ENCODE peak calls at places on chromosomes 2 and 18, in six cellular contexts. N is adrenal gland; W is CD8-positive, alpha-beta T cell; C is AG04450; J is K562; G is spleen. E is an unnamed sample.

GRCh38 chr2:143730155-143730949 is 601.1 kb downstream of the ARHGAP15 start:
- DNase-seq in N (no peak), W (no peak), C (no peak), J (no peak), G (no peak), E (no peak)

GRCh38 chr2:234412726-234413125 is 84.2 kb downstream of the ARL4C start:
- DNase-seq in N (no peak), W (no peak), C (no peak), J (no peak), G (no peak), E (no peak)

GRCh38 chr18:47215554-47216138 is 35.8 kb downstream of the SKOR2 start:
- DNase-seq in N (peak; percentile 54), W (no peak), C (peak; percentile 2), J (peak; percentile 11), G (no peak), E (peak; percentile 9)

GRCh38 chr2:104862061-104862941 is 8.4 kb downstream of the POU3F3 start:
- DNase-seq in N (no peak), W (no peak), C (no peak), J (no peak), G (no peak), E (no peak)

GRCh38 chr2:62672601-62673000 is 32.9 kb upstream of the EHBP1 start:
- DNase-seq in N (peak; percentile 54), W (no peak), C (peak; percentile 43), J (no peak), G (no peak), E (peak; percentile 42)

GRCh38 chr2:3132466-3132865 is 245.2 kb downstream of the EIPR1 start:
- DNase-seq in N (peak; percentile 43), W (no peak), C (no peak), J (no peak), G (no peak), E (no peak)

GRCh38 chr2:37914340-37914739 is 10.7 kb upstream of the RMDN2 start:
- DNase-seq in N (no peak), W (no peak), C (no peak), J (no peak), G (no peak), E (no peak)

GRCh38 chr2:192952254-192952653 is 757.5 kb upstream of the TMEFF2 start:
- DNase-seq in N (no peak), W (no peak), C (no peak), J (no peak), G (no peak), E (no peak)

GRCh38 chr2:220029013-220029412 is 401.6 kb downstream of the SLC4A3 start:
- DNase-seq in N (no peak), W (no peak), C (no peak), J (no peak), G (no peak), E (no peak)

GRCh38 chr2:202237787-202238233 is 587 bp downstream of the SUMO1 start:
- DNase-seq in N (peak; percentile 68), W (peak; percentile 35), C (no peak), J (no peak), G (no peak), E (no peak)

GRCh38 chr2:108593547-108594098 is 59.4 kb downstream of the LIMS1 start:
- DNase-seq in N (peak; percentile 46), W (no peak), C (no peak), J (no peak), G (no peak), E (peak; percentile 79)

GRCh38 chr18:22694954-22695353 is 238.2 kb upstream of the RBBP8 start:
- DNase-seq in N (peak; percentile 95), W (no peak), C (peak; percentile 81), J (no peak), G (no peak), E (no peak)

GRCh38 chr18:23301971-23302370 is 151.1 kb upstream of the RIOK3 start:
- DNase-seq in N (no peak), W (no peak), C (no peak), J (no peak), G (no peak), E (no peak)

GRCh38 chr2:68237404-68237803 is 14.9 kb downstream of the PPP3R1 start:
- DNase-seq in N (no peak), W (no peak), C (no peak), J (no peak), G (no peak), E (no peak)

GRCh38 chr2:61793389-61793836 is 60.4 kb downstream of the FAM161A start:
- DNase-seq in N (peak; percentile 86), W (peak; percentile 81), C (peak; percentile 7), J (peak; percentile 78), G (peak; percentile 86), E (peak; percentile 12)

GRCh38 chr2:136448435-136448834 is 316.9 kb upstream of the THSD7B start:
- DNase-seq in N (no peak), W (no peak), C (no peak), J (no peak), G (no peak), E (no peak)

GRCh38 chr18:77063256-77063655 is 69.3 kb downstream of the MBP start:
- DNase-seq in N (no peak), W (peak; percentile 84), C (no peak), J (no peak), G (peak; percentile 90), E (no peak)

GRCh38 chr2:60094450-60094929 is 459.0 kb downstream of the BCL11A start:
- DNase-seq in N (no peak), W (no peak), C (no peak), J (no peak), G (no peak), E (no peak)

GRCh38 chr2:29123584-29124349 is 8.6 kb downstream of the CLIP4 start:
- DNase-seq in N (no peak), W (no peak), C (no peak), J (no peak), G (no peak), E (no peak)

GRCh38 chr2:220194630-220195029 is 567.2 kb downstream of the SLC4A3 start:
- DNase-seq in N (no peak), W (no peak), C (no peak), J (no peak), G (no peak), E (no peak)

GRCh38 chr2:108436976-108437375 is 12.0 kb upstream of the GCC2 start:
- DNase-seq in N (no peak), W (no peak), C (no peak), J (no peak), G (no peak), E (no peak)

DNA sequence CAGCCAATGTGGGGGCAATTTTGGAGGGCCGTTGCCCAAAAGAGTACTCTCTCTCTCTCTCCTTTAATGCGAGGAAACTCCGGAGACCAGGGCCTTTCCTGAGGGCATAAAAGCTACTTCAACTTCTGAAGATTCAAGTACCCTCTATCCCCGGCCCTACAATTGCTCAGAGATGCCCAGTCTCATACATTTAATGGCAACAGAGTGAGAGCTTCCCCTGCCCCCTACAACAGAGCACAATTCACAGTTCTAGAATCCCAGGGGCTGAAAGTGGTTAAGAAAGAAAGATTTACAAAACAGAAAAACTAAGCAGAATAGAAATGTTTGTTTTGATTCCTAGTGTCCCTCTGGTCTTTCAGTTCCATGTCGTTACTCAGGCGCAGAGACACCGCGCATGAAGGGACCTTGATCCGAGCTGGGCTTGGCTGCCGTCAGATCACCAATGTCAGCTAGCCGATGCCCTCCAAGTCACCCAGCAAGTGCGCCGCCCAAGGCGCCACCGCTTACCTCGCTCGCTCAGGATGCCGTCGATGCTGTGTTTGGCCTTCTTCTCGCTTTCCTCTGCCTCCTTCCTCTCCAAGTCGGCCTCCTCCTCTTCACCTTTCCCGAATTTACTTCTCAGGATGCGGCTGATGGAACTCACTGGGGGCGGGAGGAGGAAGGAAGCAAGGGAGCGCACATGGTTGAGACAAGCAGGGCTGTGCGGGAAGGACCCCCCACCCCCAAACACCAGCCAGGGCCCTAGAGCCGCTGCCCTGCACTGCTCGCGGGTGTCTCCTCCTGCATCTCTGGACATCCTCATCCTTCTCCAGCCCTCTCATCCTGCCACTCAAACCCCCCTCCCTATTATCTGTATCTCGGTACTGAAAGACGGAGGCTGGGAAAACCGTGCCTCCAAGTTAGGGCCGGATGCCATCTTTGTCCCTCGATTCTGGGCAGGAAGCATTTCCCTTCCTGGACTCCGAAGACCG is 4.9 kb downstream of the PAX3 start:
- DNase-seq in N (no peak), W (no peak), C (no peak), J (no peak), G (no peak), E (no peak)
- H3K27me3 ChIP-seq in N (peaks cover 94% of the 10 kb centered on the region), W (peaks cover 26% of the 10 kb centered on the region), C (peaks cover 90% of the 10 kb centered on the region), J (no peaks in the 10 kb centered on the region), G (peaks cover 75% of the 10 kb centered on the region), E (peaks cover 99% of the 10 kb centered on the region)

DNA sequence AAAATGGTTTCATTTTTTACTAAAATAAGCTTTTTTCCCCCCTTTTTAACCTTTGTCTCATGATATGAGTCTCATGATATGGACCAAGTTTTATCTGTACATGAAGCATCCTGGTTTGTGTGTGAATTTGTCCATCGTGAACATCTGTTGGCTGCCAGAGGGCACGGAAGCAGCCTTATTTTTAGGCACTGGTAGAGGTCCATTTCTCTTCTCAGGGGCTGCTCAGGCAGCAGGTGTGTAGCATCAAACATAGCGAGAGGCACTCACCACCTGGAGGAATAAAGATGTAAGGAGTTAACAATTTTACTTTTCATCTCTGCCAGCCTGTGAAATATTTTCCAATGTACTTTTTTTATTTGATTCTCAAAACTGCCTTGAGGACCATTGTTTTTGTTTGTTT is 134.5 kb downstream of the RHBDD1 start:
- DNase-seq in N (no peak), W (no peak), C (no peak), J (no peak), G (no peak), E (no peak)
- H3K4me3 ChIP-seq in N (no peak overlapping the region), W (no peak overlapping the region), C (no peak overlapping the region), J (no peak overlapping the region), G (no peak overlapping the region), E (no peak overlapping the region)

GRCh38 chr18:58780045-58780444 is 84.6 kb upstream of the ZNF532 start:
- DNase-seq in N (no peak), W (no peak), C (no peak), J (no peak), G (no peak), E (no peak)
- TF ChIP-seq CTCF in N (no peak), W (no peak), C (no peak), J (no peak), G (no peak), E (no peak)

GRCh38 chr2:239192975-239193374 is 207.8 kb downstream of the HDAC4 start:
- DNase-seq in N (no peak), W (no peak), C (no peak), J (no peak), G (no peak), E (no peak)
- H3K27me3 ChIP-seq in N (no peaks in the 10 kb centered on the region), W (no peaks in the 10 kb centered on the region), C (no peaks in the 10 kb centered on the region), J (no peaks in the 10 kb centered on the region), G (no peaks in the 10 kb centered on the region), E (no peaks in the 10 kb centered on the region)

E was measured in kidney epithelial cell.